ENCODE peak calls at places on chromosomes 11 and 22, in seven cellular contexts. Z is A549; Q is endothelial cell of umbilical vein; X is prostate gland; G is lung; M is CD8-positive, alpha-beta memory T cell; A is GM23338. F is an unnamed sample.

GRCh38 chr11:68373189-68373809 is 60.9 kb downstream of the LRP5 start:
- DNase-seq in Z (no peak), Q (no peak), X (no peak), G (no peak), M (no peak), A (no peak), F (no peak)

GRCh38 chr11:96235725-96236124 is 107.3 kb downstream of the MAML2 start:
- DNase-seq in Z (no peak), Q (no peak), X (no peak), G (no peak), M (no peak), A (no peak), F (no peak)

GRCh38 chr11:15673408-15673811 is 558.7 kb downstream of the INSC start:
- DNase-seq in Z (no peak), Q (no peak), X (no peak), G (peak; percentile 33), M (no peak), A (no peak), F (no peak)

GRCh38 chr11:130705670-130706421 is 210.4 kb downstream of the SNX19 start:
- DNase-seq in Z (no peak), Q (no peak), X (no peak), G (peak; percentile 40), M (no peak), A (no peak), F (no peak)

GRCh38 chr11:34052036-34052607 is 591 bp downstream of the CAPRIN1 start:
- DNase-seq in Z (peak; percentile 91), Q (peak; percentile 86), X (peak; percentile 90), G (peak; percentile 89), M (peak; percentile 88), A (peak; percentile 92), F (peak; percentile 93)

GRCh38 chr22:49103314-49104052 is 724.2 kb downstream of the BRD1 start:
- DNase-seq in Z (no peak), Q (no peak), X (no peak), G (no peak), M (no peak), A (no peak), F (no peak)

GRCh38 chr11:2379471-2380174 is 2.5 kb downstream of the CD81 start:
- DNase-seq in Z (no peak), Q (no peak), X (no peak), G (no peak), M (no peak), A (no peak), F (no peak)

GRCh38 chr11:26867286-26867685 is 126.6 kb upstream of the FIBIN start:
- DNase-seq in Z (no peak), Q (no peak), X (no peak), G (no peak), M (no peak), A (no peak), F (no peak)

GRCh38 chr11:30908857-30909256 is 322.7 kb upstream of the MPPED2 start:
- DNase-seq in Z (no peak), Q (no peak), X (no peak), G (no peak), M (no peak), A (no peak), F (no peak)

GRCh38 chr11:86608251-86608799 is 64.1 kb downstream of the ME3 start:
- DNase-seq in Z (peak; percentile 84), Q (peak; percentile 91), X (peak; percentile 49), G (peak; percentile 70), M (no peak), A (peak; percentile 82), F (peak; percentile 75)

GRCh38 chr11:88175004-88175706 is at the start of gene RAB38:
- DNase-seq in Z (peak; percentile 4), Q (no peak), X (peak; percentile 17), G (peak; percentile 71), M (no peak), A (peak; percentile 84), F (peak; percentile 58)

GRCh38 chr11:3642071-3642951 is 519 bp upstream of the ART5 start:
- DNase-seq in Z (peak; percentile 80), Q (peak; percentile 87), X (peak; percentile 76), G (peak; percentile 75), M (peak; percentile 52), A (peak; percentile 97), F (peak; percentile 74)

GRCh38 chr11:36008576-36008975 is 64.7 kb downstream of the LDLRAD3 start:
- DNase-seq in Z (no peak), Q (peak; percentile 84), X (no peak), G (no peak), M (no peak), A (no peak), F (no peak)

GRCh38 chr11:111846063-111846462 is 25.3 kb downstream of the ALG9 start:
- DNase-seq in Z (no peak), Q (no peak), X (no peak), G (no peak), M (no peak), A (no peak), F (no peak)

GRCh38 chr22:45962431-45962712 is 14.6 kb downstream of the WNT7B start:
- DNase-seq in Z (no peak), Q (no peak), X (no peak), G (no peak), M (no peak), A (no peak), F (no peak)

GRCh38 chr22:45964926-45965564 is 11.9 kb downstream of the WNT7B start:
- DNase-seq in Z (no peak), Q (no peak), X (no peak), G (no peak), M (no peak), A (no peak), F (no peak)

GRCh38 chr22:45964372-45964771 is 12.6 kb downstream of the WNT7B start:
- DNase-seq in Z (no peak), Q (no peak), X (no peak), G (no peak), M (no peak), A (no peak), F (no peak)

GRCh38 chr22:45962756-45963155 is 14.2 kb downstream of the WNT7B start:
- DNase-seq in Z (no peak), Q (no peak), X (no peak), G (no peak), M (no peak), A (no peak), F (no peak)

DNA sequence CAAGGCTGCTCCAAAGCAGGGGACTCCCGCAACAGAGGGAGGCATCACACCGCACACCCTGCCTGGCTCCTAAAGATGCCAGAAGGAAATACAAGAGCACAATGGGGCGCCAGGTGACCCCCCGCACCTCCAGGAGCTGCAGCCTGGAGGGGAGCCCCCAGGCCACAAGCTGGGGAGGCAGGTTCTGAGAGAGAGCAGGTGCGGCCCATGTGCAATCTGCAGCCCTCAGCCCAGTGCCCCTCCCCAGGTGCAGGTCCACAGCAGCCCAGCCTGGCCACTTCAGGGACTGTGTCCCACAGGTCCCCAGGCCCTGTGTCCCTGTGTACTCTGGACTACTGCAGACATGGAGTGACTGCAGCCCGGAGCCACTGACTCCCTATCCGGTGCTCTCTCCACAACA is 13.1 kb downstream of the WNT7B start:
- DNase-seq in Z (no peak), Q (no peak), X (no peak), G (no peak), M (no peak), A (no peak), F (no peak)
- H3K4me1 ChIP-seq in Z (peaks cover 92% of the 10 kb centered on the region), Q (no peaks in the 10 kb centered on the region), X (no peaks in the 10 kb centered on the region), G (peaks cover 2% of the 10 kb centered on the region), M (no peaks in the 10 kb centered on the region), A (no peaks in the 10 kb centered on the region), F (no peaks in the 10 kb centered on the region)

GRCh38 chr11:57477507-57478189 is 17.3 kb downstream of the RTN4RL2 start:
- DNase-seq in Z (no peak), Q (no peak), X (peak; percentile 74), G (peak; percentile 57), M (no peak), A (peak; percentile 48), F (peak; percentile 32)
- H3K4me1 ChIP-seq in Z (peaks cover 61% of the 10 kb centered on the region), Q (peaks cover 7% of the 10 kb centered on the region), X (peaks cover 4% of the 10 kb centered on the region), G (peaks cover 16% of the 10 kb centered on the region), M (peaks cover 27% of the 10 kb centered on the region), A (peaks cover 72% of the 10 kb centered on the region), F (peaks cover 30% of the 10 kb centered on the region)

DNA sequence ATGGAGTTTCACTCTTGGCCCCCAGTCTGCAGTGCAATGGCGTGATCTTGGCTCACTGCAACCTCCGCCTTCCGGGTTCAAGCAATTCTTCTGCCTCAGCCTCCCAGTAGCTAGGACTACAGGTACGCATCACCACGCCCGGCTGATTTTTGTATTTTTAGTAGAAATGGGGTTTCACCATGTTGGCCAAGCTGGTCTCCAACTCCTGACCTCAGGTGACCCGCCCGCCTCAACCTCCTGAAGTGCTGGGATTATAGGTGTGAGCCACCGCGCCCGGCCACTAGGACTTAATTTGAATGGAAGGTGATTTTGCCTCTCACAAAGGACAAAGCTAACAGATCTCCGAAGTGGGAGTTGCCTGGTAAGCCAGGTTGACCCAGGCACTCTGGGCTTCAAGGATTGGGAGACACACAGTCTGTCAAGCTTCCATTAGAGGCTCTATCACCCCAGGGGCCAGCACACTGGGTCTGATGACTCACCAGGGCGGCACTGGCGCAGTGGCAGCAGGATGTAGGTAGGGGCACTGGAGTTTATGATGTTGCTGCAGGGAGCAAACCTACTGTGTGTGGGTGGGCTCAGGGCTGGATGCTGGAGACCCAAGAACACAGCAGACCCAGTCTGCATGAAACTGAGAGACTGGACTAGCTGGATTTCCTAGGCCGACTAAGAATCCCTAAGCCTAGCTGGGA is 17.8 kb upstream of the KCTD14 start:
- DNase-seq in Z (no peak), Q (no peak), X (no peak), G (no peak), M (no peak), A (peak; percentile 24), F (no peak)
- H3K4me1 ChIP-seq in Z (peaks cover 42% of the 10 kb centered on the region), Q (peaks cover 23% of the 10 kb centered on the region), X (no peaks in the 10 kb centered on the region), G (peaks cover 10% of the 10 kb centered on the region), M (peaks cover 10% of the 10 kb centered on the region), A (peaks cover 3% of the 10 kb centered on the region), F (peaks cover 54% of the 10 kb centered on the region)

GRCh38 chr22:46775789-46776485 is 13.5 kb downstream of the TBC1D22A start:
- DNase-seq in Z (no peak), Q (no peak), X (no peak), G (no peak), M (no peak), A (no peak), F (no peak)

GRCh38 chr22:46773074-46773473 is 10.6 kb downstream of the TBC1D22A start:
- DNase-seq in Z (no peak), Q (no peak), X (no peak), G (no peak), M (no peak), A (no peak), F (no peak)

GRCh38 chr22:46775364-46775758 is 12.9 kb downstream of the TBC1D22A start:
- DNase-seq in Z (no peak), Q (no peak), X (no peak), G (no peak), M (no peak), A (no peak), F (no peak)

GRCh38 chr22:46776486-46776826 is 14.0 kb downstream of the TBC1D22A start:
- DNase-seq in Z (no peak), Q (no peak), X (no peak), G (no peak), M (no peak), A (no peak), F (no peak)

GRCh38 chr22:46774456-46775363 is 12.3 kb downstream of the TBC1D22A start:
- DNase-seq in Z (no peak), Q (no peak), X (no peak), G (no peak), M (no peak), A (no peak), F (no peak)
- H3K4me1 ChIP-seq in Z (peaks cover 35% of the 10 kb centered on the region), Q (peaks cover 17% of the 10 kb centered on the region), X (no peaks in the 10 kb centered on the region), G (peaks cover 42% of the 10 kb centered on the region), M (peaks cover 56% of the 10 kb centered on the region), A (peaks cover 14% of the 10 kb centered on the region), F (peaks cover 24% of the 10 kb centered on the region)

GRCh38 chr11:64714664-64715063 is 8.3 kb downstream of the NRXN2 start:
- DNase-seq in Z (no peak), Q (no peak), X (no peak), G (no peak), M (no peak), A (no peak), F (no peak)
- H3K4me1 ChIP-seq in Z (peaks cover 13% of the 10 kb centered on the region), Q (no peaks in the 10 kb centered on the region), X (no peaks in the 10 kb centered on the region), G (peaks cover 16% of the 10 kb centered on the region), M (peaks cover 8% of the 10 kb centered on the region), A (peaks cover 40% of the 10 kb centered on the region), F (no peaks in the 10 kb centered on the region)